ENCODE peak calls at places on chromosome 18, in five cellular contexts. C, Y, F, H and R are unnamed samples.

GRCh38 chr18:30280861-30281470 is 761.6 kb downstream of the DSC3 start:
- DNase-seq in C (no peak), Y (no peak), F (no peak), H (no peak), R (no peak)

GRCh38 chr18:72830109-72830508 is 37.7 kb downstream of the NETO1 start:
- DNase-seq in C (no peak), Y (no peak), F (no peak), H (no peak), R (no peak)

GRCh38 chr18:36947820-36948348 is 119.0 kb downstream of the KIAA1328 start:
- DNase-seq in C (no peak), Y (no peak), F (no peak), H (no peak), R (no peak)

GRCh38 chr18:48905541-48905940 is 45.2 kb downstream of the SMAD7 start:
- DNase-seq in C (no peak), Y (no peak), F (no peak), H (no peak), R (no peak)

GRCh38 chr18:74196220-74197119 is 48.1 kb downstream of the TIMM21 start:
- DNase-seq in C (no peak), Y (no peak), F (no peak), H (peak; percentile 34), R (no peak)

GRCh38 chr18:49514577-49514976 is 27.5 kb upstream of the C18orf32 start:
- DNase-seq in C (no peak), Y (no peak), F (no peak), H (no peak), R (no peak)

GRCh38 chr18:76482971-76483691 is 11.9 kb downstream of the ZNF516 start:
- DNase-seq in C (peak; percentile 38), Y (no peak), F (no peak), H (no peak), R (peak; percentile 67)

GRCh38 chr18:40824291-40824690 is 1130.7 kb upstream of the PIK3C3 start:
- DNase-seq in C (no peak), Y (no peak), F (no peak), H (no peak), R (no peak)

GRCh38 chr18:46939998-46940571 is 22.7 kb downstream of the KATNAL2 start:
- DNase-seq in C (no peak), Y (no peak), F (no peak), H (no peak), R (no peak)

GRCh38 chr18:41761329-41762028 is 193.6 kb upstream of the PIK3C3 start:
- DNase-seq in C (no peak), Y (no peak), F (no peak), H (no peak), R (no peak)

GRCh38 chr18:49723648-49724180 is 89.6 kb downstream of the ACAA2 start:
- DNase-seq in C (no peak), Y (no peak), F (no peak), H (no peak), R (no peak)

GRCh38 chr18:73824684-73825083 is 322.9 kb downstream of the FBXO15 start:
- DNase-seq in C (no peak), Y (no peak), F (no peak), H (no peak), R (no peak)

GRCh38 chr18:25737710-25738251 is 352.6 kb downstream of the SS18 start:
- DNase-seq in C (no peak), Y (no peak), F (no peak), H (no peak), R (no peak)

GRCh38 chr18:48951448-48952286 is 902 bp upstream of the SMAD7 start:
- DNase-seq in C (peak; percentile 95), Y (peak; percentile 95), F (peak; percentile 87), H (peak; percentile 85), R (peak; percentile 95)

GRCh38 chr18:12092398-12093229 is 1.0 kb upstream of the ANKRD62 start:
- DNase-seq in C (peak; percentile 61), Y (no peak), F (no peak), H (no peak), R (no peak)

GRCh38 chr18:26185267-26185666 is 41.0 kb upstream of the TAF4B start:
- DNase-seq in C (no peak), Y (no peak), F (no peak), H (no peak), R (no peak)

GRCh38 chr18:57438669-57439616 is 3.8 kb downstream of the ONECUT2 start:
- DNase-seq in C (no peak), Y (no peak), F (no peak), H (no peak), R (no peak)

GRCh38 chr18:58544179-58544578 is 84.7 kb downstream of the ALPK2 start:
- DNase-seq in C (no peak), Y (no peak), F (no peak), H (no peak), R (no peak)

GRCh38 chr18:25038261-25038660 is 313.7 kb downstream of the ZNF521 start:
- DNase-seq in C (no peak), Y (no peak), F (no peak), H (no peak), R (no peak)

GRCh38 chr18:59220164-59220783 is 316 bp downstream of the GRP start:
- DNase-seq in C (no peak), Y (no peak), F (no peak), H (no peak), R (peak; percentile 57)

GRCh38 chr18:61921621-61922235 is 28.9 kb upstream of the RNF152 start:
- DNase-seq in C (no peak), Y (no peak), F (no peak), H (no peak), R (no peak)

GRCh38 chr18:58590231-58590630 is 38.7 kb downstream of the ALPK2 start:
- DNase-seq in C (no peak), Y (no peak), F (no peak), H (no peak), R (no peak)

GRCh38 chr18:59715445-59715844 is 18.2 kb upstream of the CCBE1 start:
- DNase-seq in C (no peak), Y (no peak), F (no peak), H (no peak), R (no peak)

GRCh38 chr18:51191139-51191717 is 6.3 kb downstream of the MEX3C start:
- DNase-seq in C (no peak), Y (no peak), F (no peak), H (no peak), R (no peak)

GRCh38 chr18:51194604-51195003 is 2.9 kb downstream of the MEX3C start:
- DNase-seq in C (no peak), Y (no peak), F (no peak), H (no peak), R (no peak)

GRCh38 chr18:51190000-51190399 is 7.5 kb downstream of the MEX3C start:
- DNase-seq in C (no peak), Y (no peak), F (no peak), H (no peak), R (no peak)

GRCh38 chr18:51193621-51194287 is 3.7 kb downstream of the MEX3C start:
- DNase-seq in C (no peak), Y (no peak), F (no peak), H (no peak), R (no peak)

GRCh38 chr18:51192026-51192425 is 5.5 kb downstream of the MEX3C start:
- DNase-seq in C (no peak), Y (no peak), F (no peak), H (no peak), R (no peak)
- H3K4me3 ChIP-seq in C (no peak overlapping the region), Y (no peak overlapping the region), F (no peak overlapping the region), H (no peak overlapping the region), R (no peak overlapping the region)

DNA sequence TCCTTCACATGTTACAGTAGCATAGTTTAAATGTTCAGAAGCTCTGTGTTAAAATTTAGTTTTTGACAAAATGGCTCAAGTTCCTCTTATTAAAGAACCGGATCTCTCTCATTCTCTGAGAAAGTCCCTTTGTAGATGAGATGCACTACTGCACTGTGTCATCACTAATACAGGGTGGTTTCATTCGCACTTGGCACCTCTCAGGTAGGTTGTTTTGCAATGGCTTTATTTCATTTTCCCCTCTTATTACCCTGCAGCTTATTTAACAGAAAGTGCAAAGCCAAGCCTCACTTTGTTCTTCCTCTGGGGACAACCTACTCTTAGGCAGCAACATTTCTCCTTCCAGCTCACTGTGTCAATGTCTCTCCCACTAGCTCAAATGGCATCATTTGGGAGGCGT is 185.1 kb downstream of the DLGAP1 start:
- DNase-seq in C (no peak), Y (no peak), F (no peak), H (no peak), R (no peak)
- H3K4me1 ChIP-seq in C (no peaks in the 10 kb centered on the region), Y (no peaks in the 10 kb centered on the region), F (no peaks in the 10 kb centered on the region), H (no peaks in the 10 kb centered on the region), R (no peaks in the 10 kb centered on the region)

DNA sequence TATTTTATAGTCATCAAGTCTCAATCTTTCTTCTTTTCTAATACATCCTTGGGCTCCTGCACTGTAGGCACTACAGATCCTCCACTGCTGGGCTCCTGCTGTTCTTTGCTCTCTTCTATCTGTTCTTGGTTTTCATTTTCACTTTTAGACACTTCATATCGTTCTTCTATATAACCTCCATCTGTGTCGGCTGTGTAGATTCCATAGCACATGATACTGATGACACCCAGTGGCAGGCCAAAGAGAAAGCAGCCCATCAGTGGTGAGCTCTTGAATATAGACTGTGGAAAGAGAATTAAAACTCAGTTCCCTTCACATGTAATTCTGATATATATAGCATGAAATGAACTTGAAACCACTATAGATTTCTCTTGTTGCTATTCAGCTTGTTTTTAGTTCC is 38.0 kb downstream of the TMX3 start:
- DNase-seq in C (no peak), Y (no peak), F (no peak), H (no peak), R (no peak)
- TF ChIP-seq CTCF in C (no peak), Y (no peak), F (no peak), H (no peak), R (no peak)

DNA sequence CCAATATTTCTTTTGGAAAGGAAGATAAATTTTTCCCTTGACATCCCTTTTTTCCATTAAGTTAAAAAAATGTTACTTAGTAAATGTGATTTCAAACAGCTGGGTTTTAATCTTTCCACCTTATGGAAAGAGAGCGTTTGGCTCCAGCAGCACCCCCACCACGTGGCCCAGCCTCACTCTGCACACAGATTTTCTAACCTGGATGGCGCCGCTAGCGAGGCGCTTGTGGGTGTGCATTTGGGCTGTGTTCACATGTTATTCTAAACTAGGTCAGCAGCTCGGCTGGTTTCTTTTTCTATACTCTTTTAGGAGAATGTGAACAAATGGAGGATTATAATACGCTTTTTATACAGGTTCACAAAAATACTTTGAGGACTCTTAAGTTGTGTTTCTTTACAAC is 218.0 kb downstream of the LDLRAD4 start:
- DNase-seq in C (no peak), Y (no peak), F (no peak), H (peak; percentile 33), R (no peak)
- H3K4me3 ChIP-seq in C (no peak overlapping the region), Y (no peak overlapping the region), F (no peak overlapping the region), H (no peak overlapping the region), R (no peak overlapping the region)